ENCODE peak calls at places on chromosomes 6 and 20, in four cellular contexts. One of them, this sample, is unnamed.

GRCh38 chr6:134602123-134602522 is 284.2 kb upstream of the SGK1 start:
- DNase-seq in fibroblast of the aortic adventitia: no peak
- DNase-seq in keratinocyte: no peak
- DNase-seq in tibial artery: no peak
- DNase-seq in this sample: no peak

GRCh38 chr20:24033151-24033550 is 44.6 kb upstream of the GGTLC1 start:
- DNase-seq in fibroblast of the aortic adventitia: no peak
- DNase-seq in keratinocyte: no peak
- DNase-seq in tibial artery: no peak
- DNase-seq in this sample: no peak

GRCh38 chr6:111871207-111871606 is 2.0 kb downstream of the FYN start:
- DNase-seq in fibroblast of the aortic adventitia: peak
- DNase-seq in keratinocyte: no peak
- DNase-seq in tibial artery: no peak
- DNase-seq in this sample: no peak

GRCh38 chr20:5192570-5193431 is 66.0 kb downstream of the CDS2 start:
- DNase-seq in fibroblast of the aortic adventitia: no peak
- DNase-seq in keratinocyte: no peak
- DNase-seq in tibial artery: no peak
- DNase-seq in this sample: no peak

GRCh38 chr6:44053760-44054556 is 73.3 kb downstream of the MRPL14 start:
- DNase-seq in fibroblast of the aortic adventitia: peak
- DNase-seq in keratinocyte: no peak
- DNase-seq in tibial artery: no peak
- DNase-seq in this sample: peak

GRCh38 chr6:138726066-138727060 is 47.2 kb upstream of the CCDC28A start:
- DNase-seq in fibroblast of the aortic adventitia: no peak
- DNase-seq in keratinocyte: no peak
- DNase-seq in tibial artery: no peak
- DNase-seq in this sample: no peak

GRCh38 chr6:84623956-84624680 is 140.3 kb downstream of the TBX18 start:
- DNase-seq in fibroblast of the aortic adventitia: peak
- DNase-seq in keratinocyte: no peak
- DNase-seq in tibial artery: no peak
- DNase-seq in this sample: peak

GRCh38 chr6:144350176-144350575 is 65.0 kb downstream of the UTRN start:
- DNase-seq in fibroblast of the aortic adventitia: no peak
- DNase-seq in keratinocyte: no peak
- DNase-seq in tibial artery: no peak
- DNase-seq in this sample: no peak

GRCh38 chr20:5557123-5557522 is 193.1 kb upstream of the SHLD1 start:
- DNase-seq in fibroblast of the aortic adventitia: peak
- DNase-seq in keratinocyte: peak
- DNase-seq in tibial artery: peak
- DNase-seq in this sample: peak

GRCh38 chr6:158610319-158610968 is 34.1 kb downstream of the DYNLT1 start:
- DNase-seq in fibroblast of the aortic adventitia: no peak
- DNase-seq in keratinocyte: no peak
- DNase-seq in tibial artery: no peak
- DNase-seq in this sample: no peak

GRCh38 chr6:139472341-139473038 is 98.0 kb upstream of the CITED2 start:
- DNase-seq in fibroblast of the aortic adventitia: peak
- DNase-seq in keratinocyte: no peak
- DNase-seq in tibial artery: no peak
- DNase-seq in this sample: no peak

GRCh38 chr6:32886674-32887383 is 32.8 kb downstream of the PSMB9 start:
- DNase-seq in fibroblast of the aortic adventitia: peak
- DNase-seq in keratinocyte: no peak
- DNase-seq in tibial artery: peak
- DNase-seq in this sample: peak

GRCh38 chr6:84428300-84428907 is 201.0 kb upstream of the CEP162 start:
- DNase-seq in fibroblast of the aortic adventitia: peak
- DNase-seq in keratinocyte: no peak
- DNase-seq in tibial artery: peak
- DNase-seq in this sample: peak

GRCh38 chr6:158868122-158868480 is 48.9 kb upstream of the EZR start:
- DNase-seq in fibroblast of the aortic adventitia: no peak
- DNase-seq in keratinocyte: no peak
- DNase-seq in tibial artery: no peak
- DNase-seq in this sample: no peak

GRCh38 chr6:128822271-128822670 is 60.7 kb upstream of the LAMA2 start:
- DNase-seq in fibroblast of the aortic adventitia: peak
- DNase-seq in keratinocyte: no peak
- DNase-seq in tibial artery: no peak
- DNase-seq in this sample: no peak

GRCh38 chr6:21508753-21509152 is 84.8 kb upstream of the SOX4 start:
- DNase-seq in fibroblast of the aortic adventitia: no peak
- DNase-seq in keratinocyte: no peak
- DNase-seq in tibial artery: no peak
- DNase-seq in this sample: no peak

GRCh38 chr20:64211874-64212658 is 43.5 kb upstream of the PCMTD2 start:
- DNase-seq in fibroblast of the aortic adventitia: no peak
- DNase-seq in keratinocyte: no peak
- DNase-seq in tibial artery: no peak
- DNase-seq in this sample: no peak

GRCh38 chr20:36526521-36527011 is 14.8 kb upstream of the MYL9 start:
- DNase-seq in fibroblast of the aortic adventitia: no peak
- DNase-seq in keratinocyte: no peak
- DNase-seq in tibial artery: no peak
- DNase-seq in this sample: no peak

GRCh38 chr6:83474309-83474708 is 38.0 kb upstream of the PRSS35 start:
- DNase-seq in fibroblast of the aortic adventitia: peak
- DNase-seq in keratinocyte: no peak
- DNase-seq in tibial artery: no peak
- DNase-seq in this sample: no peak

GRCh38 chr20:17860306-17861197 is 108.0 kb downstream of the SNX5 start:
- DNase-seq in fibroblast of the aortic adventitia: no peak
- DNase-seq in keratinocyte: no peak
- DNase-seq in tibial artery: no peak
- DNase-seq in this sample: no peak

GRCh38 chr20:23245553-23246128 is 105.0 kb upstream of the NXT1 start:
- DNase-seq in fibroblast of the aortic adventitia: peak
- DNase-seq in keratinocyte: no peak
- DNase-seq in tibial artery: peak
- DNase-seq in this sample: no peak

GRCh38 chr20:1169224-1169623 is 15.6 kb downstream of the TMEM74B start:
- DNase-seq in fibroblast of the aortic adventitia: no peak
- DNase-seq in keratinocyte: no peak
- DNase-seq in tibial artery: no peak
- DNase-seq in this sample: no peak

GRCh38 chr6:25220853-25221252 is 58.3 kb upstream of the CARMIL1 start:
- DNase-seq in fibroblast of the aortic adventitia: no peak
- DNase-seq in keratinocyte: no peak
- DNase-seq in tibial artery: no peak
- DNase-seq in this sample: no peak

GRCh38 chr20:56628873-56629463 is at the start of gene TFAP2C:
- DNase-seq in fibroblast of the aortic adventitia: no peak
- DNase-seq in keratinocyte: no peak
- DNase-seq in tibial artery: peak
- DNase-seq in this sample: peak

GRCh38 chr20:56630506-56631317 is 1.6 kb downstream of the TFAP2C start:
- DNase-seq in fibroblast of the aortic adventitia: no peak
- DNase-seq in keratinocyte: no peak
- DNase-seq in tibial artery: no peak
- DNase-seq in this sample: peak

GRCh38 chr20:56629464-56630085 is 469 bp downstream of the TFAP2C start:
- DNase-seq in fibroblast of the aortic adventitia: no peak
- DNase-seq in keratinocyte: no peak
- DNase-seq in tibial artery: no peak
- DNase-seq in this sample: no peak

GRCh38 chr20:56631318-56631989 is 2.3 kb downstream of the TFAP2C start:
- DNase-seq in fibroblast of the aortic adventitia: no peak
- DNase-seq in keratinocyte: no peak
- DNase-seq in tibial artery: no peak
- DNase-seq in this sample: no peak

DNA sequence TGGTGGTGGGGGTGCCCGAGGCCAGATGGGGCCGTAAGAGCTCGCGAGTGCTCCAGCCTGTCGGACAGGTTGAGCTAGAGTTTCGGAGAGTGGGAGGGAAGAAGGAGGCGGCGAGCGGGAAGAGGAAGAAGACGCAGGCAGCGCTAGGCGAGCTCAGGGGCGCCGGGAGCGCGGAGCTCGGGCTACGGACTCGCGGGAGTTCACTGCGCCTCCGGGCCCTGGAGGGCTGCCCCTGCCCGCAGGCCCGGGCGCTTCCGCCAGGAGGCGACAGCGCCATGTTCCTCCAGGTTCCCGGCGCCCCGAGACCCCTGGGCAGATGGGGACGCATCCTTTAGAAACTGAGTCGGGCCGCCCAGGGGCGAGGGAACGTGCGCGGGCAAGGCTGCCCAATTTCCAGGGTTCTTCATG is 984 bp downstream of the TFAP2C start:
- DNase-seq in fibroblast of the aortic adventitia: no peak
- DNase-seq in keratinocyte: no peak
- DNase-seq in tibial artery: no peak
- DNase-seq in this sample: peak
- TF ChIP-seq CTCF in fibroblast of the aortic adventitia: no peak
- TF ChIP-seq CTCF in keratinocyte: peak
- TF ChIP-seq CTCF in tibial artery: no peak
- TF ChIP-seq CTCF in this sample: peak

DNA sequence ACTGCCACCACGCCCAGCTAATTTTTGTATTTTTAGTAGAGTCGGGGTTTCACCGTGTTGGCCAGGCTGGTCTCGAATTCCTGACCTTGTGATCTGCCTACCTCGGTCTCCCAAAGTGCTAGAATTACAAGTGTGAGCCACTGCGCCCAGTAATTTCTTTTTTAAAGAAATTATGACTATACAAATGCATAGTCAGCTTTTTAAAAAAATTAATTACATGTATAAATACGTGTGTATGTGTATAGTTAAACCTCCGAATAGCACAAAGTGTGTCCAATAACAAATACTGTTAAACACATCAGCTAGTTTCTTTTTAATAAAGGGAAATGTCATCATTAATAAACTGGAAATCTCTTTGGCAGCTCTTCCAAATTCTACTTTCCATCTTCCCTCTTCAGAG is 135.5 kb upstream of the SALL4 start:
- DNase-seq in fibroblast of the aortic adventitia: no peak
- DNase-seq in keratinocyte: no peak
- DNase-seq in tibial artery: no peak
- DNase-seq in this sample: no peak
- TF ChIP-seq CTCF in fibroblast of the aortic adventitia: no peak
- TF ChIP-seq CTCF in keratinocyte: no peak
- TF ChIP-seq CTCF in tibial artery: no peak
- TF ChIP-seq CTCF in this sample: no peak

GRCh38 chr6:105545947-105546710 is 143.2 kb upstream of the PREP start:
- DNase-seq in fibroblast of the aortic adventitia: peak
- DNase-seq in keratinocyte: no peak
- DNase-seq in tibial artery: no peak
- DNase-seq in this sample: peak
- TF ChIP-seq CTCF in fibroblast of the aortic adventitia: no peak
- TF ChIP-seq CTCF in keratinocyte: no peak
- TF ChIP-seq CTCF in tibial artery: no peak
- TF ChIP-seq CTCF in this sample: no peak

GRCh38 chr20:2871555-2872303 is 1.6 kb upstream of the PTPRA start:
- DNase-seq in fibroblast of the aortic adventitia: peak
- DNase-seq in keratinocyte: no peak
- DNase-seq in tibial artery: no peak
- DNase-seq in this sample: no peak
- TF ChIP-seq CTCF in fibroblast of the aortic adventitia: no peak
- TF ChIP-seq CTCF in keratinocyte: no peak
- TF ChIP-seq CTCF in tibial artery: no peak
- TF ChIP-seq CTCF in this sample: no peak

DNA sequence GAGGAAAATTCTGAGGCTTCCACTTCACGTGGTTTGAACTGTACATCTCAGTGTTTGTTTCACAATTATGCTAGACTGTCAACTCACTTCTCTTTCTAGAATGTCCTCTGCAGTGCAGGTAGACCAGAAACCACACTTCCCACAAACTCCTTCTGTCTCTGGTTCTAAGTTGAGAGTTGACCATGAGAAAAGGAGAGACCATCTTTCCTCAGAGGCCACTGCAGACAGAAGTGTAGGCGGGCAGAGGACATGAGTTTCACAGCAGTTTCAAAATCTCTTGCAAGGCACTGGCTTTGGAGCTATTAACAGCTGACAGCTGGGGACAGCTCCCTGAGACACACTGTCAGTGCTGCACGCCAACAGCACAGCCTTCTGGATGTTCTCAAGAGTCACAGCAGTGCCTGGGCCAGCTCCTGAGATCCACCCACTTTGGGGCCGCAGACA is 55.4 kb upstream of the MOXD1 start:
- DNase-seq in fibroblast of the aortic adventitia: no peak
- DNase-seq in keratinocyte: no peak
- DNase-seq in tibial artery: no peak
- DNase-seq in this sample: peak
- TF ChIP-seq CTCF in fibroblast of the aortic adventitia: no peak
- TF ChIP-seq CTCF in keratinocyte: no peak
- TF ChIP-seq CTCF in tibial artery: no peak
- TF ChIP-seq CTCF in this sample: no peak

DNA sequence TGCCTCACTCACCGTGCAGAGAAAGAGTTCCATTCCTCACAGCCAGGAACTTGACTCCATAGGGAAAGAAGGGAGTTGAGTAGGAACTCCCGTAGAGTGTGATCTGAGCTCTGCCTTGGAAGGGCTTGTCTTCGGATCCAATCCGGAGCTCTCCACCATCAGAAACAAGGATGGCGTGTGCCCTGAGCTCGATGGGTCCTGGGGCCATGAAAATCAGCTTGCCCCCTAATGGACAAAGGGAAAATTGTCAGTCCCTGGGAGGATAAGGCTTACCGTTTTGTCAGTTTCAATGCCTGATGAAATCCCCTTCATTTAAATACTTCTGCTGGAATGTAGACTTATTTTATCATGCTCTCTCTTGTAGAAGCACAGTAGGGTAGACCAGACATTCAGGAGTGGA is 153.3 kb downstream of the PKHD1 start:
- DNase-seq in fibroblast of the aortic adventitia: no peak
- DNase-seq in keratinocyte: no peak
- DNase-seq in tibial artery: no peak
- DNase-seq in this sample: no peak
- TF ChIP-seq CTCF in fibroblast of the aortic adventitia: no peak
- TF ChIP-seq CTCF in keratinocyte: peak
- TF ChIP-seq CTCF in tibial artery: no peak
- TF ChIP-seq CTCF in this sample: peak

GRCh38 chr20:56689318-56689717 is 60.2 kb downstream of the TFAP2C start:
- DNase-seq in fibroblast of the aortic adventitia: no peak
- DNase-seq in keratinocyte: peak
- DNase-seq in tibial artery: no peak
- DNase-seq in this sample: peak
- TF ChIP-seq CTCF in fibroblast of the aortic adventitia: no peak
- TF ChIP-seq CTCF in keratinocyte: no peak
- TF ChIP-seq CTCF in tibial artery: no peak
- TF ChIP-seq CTCF in this sample: no peak

This sample was measured in HFFc6.